ENCODE peak calls at places on chromosomes 5 and 9, in seven cellular contexts. F is GM13977; O is RPMI7951; M is ACHN; S is A172; Y is naive thymus-derived CD8-positive, alpha-beta T cell; T is HuH-7.5. U is an unnamed sample.

GRCh38 chr5:155389498-155389897 is 375.9 kb downstream of the KIF4B start:
- DNase-seq in F (no peak), O (no peak), M (no peak), S (no peak), Y (no peak), T (no peak), U (no peak)

GRCh38 chr9:135590486-135591079 is 29.0 kb downstream of the PAEP start:
- DNase-seq in F (no peak), O (no peak), M (no peak), S (no peak), Y (no peak), T (no peak), U (no peak)

GRCh38 chr9:115034801-115035200 is 83.2 kb downstream of the TNC start:
- DNase-seq in F (no peak), O (peak; percentile 68), M (peak; percentile 63), S (peak; percentile 51), Y (no peak), T (no peak), U (no peak)

GRCh38 chr5:147509710-147510651 is at the start of gene DPYSL3:
- DNase-seq in F (peak; percentile 28), O (peak; percentile 89), M (no peak), S (peak; percentile 66), Y (no peak), T (peak; percentile 26), U (no peak)

GRCh38 chr9:78040726-78041125 is 9.1 kb upstream of the GNAQ start:
- DNase-seq in F (no peak), O (no peak), M (no peak), S (no peak), Y (no peak), T (no peak), U (no peak)

GRCh38 chr9:120918931-120919638 is 7.5 kb downstream of the TRAF1 start:
- DNase-seq in F (no peak), O (peak; percentile 95), M (no peak), S (no peak), Y (no peak), T (no peak), U (no peak)

GRCh38 chr9:70421272-70422180 is 7.1 kb upstream of the KLF9 start:
- DNase-seq in F (peak; percentile 21), O (no peak), M (no peak), S (no peak), Y (peak; percentile 62), T (no peak), U (peak; percentile 81)

GRCh38 chr9:92887880-92888338 is 10.1 kb upstream of the ZNF484 start:
- DNase-seq in F (no peak), O (no peak), M (no peak), S (no peak), Y (peak; percentile 63), T (no peak), U (no peak)

GRCh38 chr5:154242442-154242841 is 51.9 kb downstream of the GALNT10 start:
- DNase-seq in F (no peak), O (no peak), M (no peak), S (no peak), Y (no peak), T (no peak), U (no peak)

GRCh38 chr9:138009456-138010273 is 132.1 kb downstream of the CACNA1B start:
- DNase-seq in F (peak; percentile 5), O (no peak), M (no peak), S (no peak), Y (no peak), T (no peak), U (no peak)

GRCh38 chr5:572398-573019 is 39.6 kb upstream of the CEP72 start:
- DNase-seq in F (no peak), O (no peak), M (no peak), S (no peak), Y (no peak), T (no peak), U (no peak)

GRCh38 chr5:11822598-11822997 is 81.6 kb downstream of the CTNND2 start:
- DNase-seq in F (no peak), O (no peak), M (no peak), S (no peak), Y (no peak), T (no peak), U (no peak)

GRCh38 chr5:176714067-176714466 is 66.8 kb downstream of the TSPAN17 start:
- DNase-seq in F (no peak), O (peak; percentile 51), M (no peak), S (peak; percentile 13), Y (no peak), T (no peak), U (no peak)

GRCh38 chr5:58259685-58260152 is 200.2 kb downstream of the PLK2 start:
- DNase-seq in F (no peak), O (peak; percentile 87), M (peak; percentile 98), S (peak; percentile 99), Y (no peak), T (no peak), U (peak; percentile 50)

GRCh38 chr5:78361226-78361993 is 993 bp downstream of the SCAMP1 start:
- DNase-seq in F (peak; percentile 31), O (peak; percentile 52), M (peak; percentile 58), S (peak; percentile 42), Y (no peak), T (peak; percentile 54), U (peak; percentile 76)

GRCh38 chr9:111566234-111566633 is 33.2 kb downstream of the PTGR1 start:
- DNase-seq in F (no peak), O (no peak), M (no peak), S (no peak), Y (no peak), T (no peak), U (no peak)

GRCh38 chr5:141758316-141758965 is 76.4 kb upstream of the ARAP3 start:
- DNase-seq in F (no peak), O (no peak), M (no peak), S (no peak), Y (no peak), T (no peak), U (peak; percentile 43)

GRCh38 chr9:115691686-115692085 is 461.9 kb upstream of the PAPPA start:
- DNase-seq in F (no peak), O (peak; percentile 82), M (no peak), S (peak; percentile 83), Y (no peak), T (no peak), U (no peak)

GRCh38 chr9:14895806-14896205 is 14.4 kb downstream of the FREM1 start:
- DNase-seq in F (no peak), O (no peak), M (no peak), S (no peak), Y (no peak), T (no peak), U (no peak)

GRCh38 chr9:34985311-34985899 is 4.1 kb upstream of the DNAJB5 start:
- DNase-seq in F (peak; percentile 45), O (peak; percentile 56), M (peak; percentile 62), S (peak; percentile 47), Y (peak; percentile 56), T (peak; percentile 47), U (peak; percentile 57)

GRCh38 chr5:149381986-149382338 is 2.9 kb upstream of the IL17B start:
- DNase-seq in F (peak; percentile 92), O (peak; percentile 58), M (peak; percentile 59), S (peak; percentile 64), Y (peak; percentile 67), T (peak; percentile 93), U (peak; percentile 65)

GRCh38 chr5:87120518-87121314 is 147.0 kb upstream of the RASA1 start:
- DNase-seq in F (peak; percentile 29), O (peak; percentile 92), M (peak; percentile 92), S (peak; percentile 91), Y (no peak), T (no peak), U (no peak)

GRCh38 chr9:83714316-83714715 is 6.6 kb upstream of the UBQLN1 start:
- DNase-seq in F (no peak), O (no peak), M (no peak), S (no peak), Y (peak; percentile 12), T (no peak), U (no peak)

GRCh38 chr9:136303066-136303824 is 649 bp downstream of the CCDC187 start:
- DNase-seq in F (no peak), O (no peak), M (no peak), S (no peak), Y (no peak), T (no peak), U (no peak)

GRCh38 chr5:94498199-94498598 is 120.2 kb downstream of the KIAA0825 start:
- DNase-seq in F (no peak), O (no peak), M (no peak), S (no peak), Y (no peak), T (no peak), U (no peak)

GRCh38 chr5:113218200-113218599 is 216.6 kb downstream of the TSSK1B start:
- DNase-seq in F (no peak), O (no peak), M (no peak), S (no peak), Y (no peak), T (peak; percentile 28), U (no peak)

GRCh38 chr9:92463989-92464388 is 18.3 kb downstream of the ASPN start:
- DNase-seq in F (no peak), O (peak; percentile 81), M (no peak), S (peak; percentile 54), Y (no peak), T (no peak), U (no peak)

GRCh38 chr9:33695299-33695698 is 100.1 kb upstream of the PRSS3 start:
- DNase-seq in F (no peak), O (no peak), M (no peak), S (no peak), Y (no peak), T (no peak), U (no peak)

GRCh38 chr5:620152-620551 is 8.0 kb downstream of the CEP72 start:
- DNase-seq in F (no peak), O (no peak), M (no peak), S (no peak), Y (no peak), T (no peak), U (no peak)

GRCh38 chr5:40277161-40277906 is 402.4 kb upstream of the PTGER4 start:
- DNase-seq in F (peak; percentile 21), O (no peak), M (no peak), S (no peak), Y (no peak), T (no peak), U (no peak)

GRCh38 chr5:6450235-6450860 is 1.7 kb downstream of the UBE2QL1 start:
- DNase-seq in F (no peak), O (no peak), M (no peak), S (no peak), Y (no peak), T (no peak), U (no peak)

GRCh38 chr9:95265960-95266359 is 51.5 kb downstream of the FANCC start:
- DNase-seq in F (no peak), O (no peak), M (no peak), S (no peak), Y (no peak), T (no peak), U (no peak)

GRCh38 chr5:50745221-50745620 is 78.8 kb downstream of the PARP8 start:
- DNase-seq in F (no peak), O (no peak), M (peak; percentile 11), S (no peak), Y (no peak), T (no peak), U (no peak)

GRCh38 chr5:15215056-15215455 is 284.9 kb upstream of the FBXL7 start:
- DNase-seq in F (no peak), O (no peak), M (no peak), S (no peak), Y (no peak), T (no peak), U (no peak)

GRCh38 chr5:103364074-103364473 is 105.5 kb downstream of the MACIR start:
- DNase-seq in F (no peak), O (peak; percentile 6), M (no peak), S (no peak), Y (no peak), T (no peak), U (no peak)

U was measured in SW480.